ENCODE peak calls at places on chromosomes 1 and 21, in seven cellular contexts. X is stimulated activated CD4-positive, alpha-beta T cell treated with anti-CD3 and anti-CD28 coated beads, Interleukin-12 subunit alpha, Interleukin-12 subunit beta, amount 100 ng/mL, for 48 hours; E is psoas muscle; D is fibroblast of villous mesenchyme; B is endothelial cell of umbilical vein; R is ELR; U is LoVo. N is an unnamed sample.

GRCh38 chr1:94068096-94068830 is 52.7 kb downstream of the ABCA4 start:
- DNase-seq in D (peak; percentile 32), U (peak; percentile 85), B (peak; percentile 86), X (no peak), E (no peak), R (peak; percentile 82), N (peak; percentile 57)

GRCh38 chr1:204991342-204991844 is 51.6 kb upstream of the CNTN2 start:
- DNase-seq in E (no peak), B (no peak), X (no peak), R (no peak), U (no peak), D (no peak), N (no peak)

GRCh38 chr1:94384485-94385353 is 33.5 kb upstream of the ABCD3 start:
- DNase-seq in R (no peak), E (no peak), D (no peak), X (no peak), U (peak; percentile 44), B (peak; percentile 28), N (no peak)

GRCh38 chr1:209617755-209618154 is 34.2 kb downstream of the CAMK1G start:
- DNase-seq in D (no peak), R (no peak), B (no peak), X (no peak), U (no peak), E (no peak), N (peak; percentile 16)

GRCh38 chr21:26840206-26840605 is 5.0 kb downstream of the ADAMTS1 start:
- DNase-seq in U (no peak), E (no peak), B (no peak), R (no peak), D (no peak), X (no peak), N (no peak)

GRCh38 chr1:74465193-74465681 is 47.2 kb downstream of the LRRC53 start:
- DNase-seq in E (peak; percentile 41), U (no peak), D (no peak), X (no peak), B (no peak), R (no peak), N (no peak)

GRCh38 chr1:235883261-235883927 is 16.7 kb upstream of the LYST start:
- DNase-seq in U (peak; percentile 50), E (peak; percentile 90), B (peak; percentile 39), R (peak; percentile 89), D (peak; percentile 98), X (no peak), N (peak; percentile 86)

GRCh38 chr21:34274001-34274400 is 89.8 kb upstream of the KCNE2 start:
- DNase-seq in U (no peak), R (peak; percentile 19), D (peak; percentile 42), X (no peak), E (no peak), B (peak; percentile 78), N (no peak)

GRCh38 chr1:200877839-200878551 is 5.2 kb downstream of the GPR25 start:
- DNase-seq in X (peak; percentile 46), R (no peak), E (no peak), U (no peak), B (no peak), D (no peak), N (no peak)

GRCh38 chr1:235901461-235901860 is 34.8 kb upstream of the LYST start:
- DNase-seq in X (no peak), B (no peak), R (peak; percentile 75), E (no peak), D (peak; percentile 89), U (no peak), N (no peak)

GRCh38 chr1:155012760-155013602 is 10.4 kb downstream of the ZBTB7B start:
- DNase-seq in B (no peak), X (no peak), R (no peak), U (no peak), D (no peak), E (no peak), N (no peak)

GRCh38 chr1:21200767-21201166 is 24.1 kb upstream of the EIF4G3 start:
- DNase-seq in U (no peak), X (no peak), E (no peak), B (no peak), D (peak; percentile 59), R (peak; percentile 62), N (no peak)

GRCh38 chr21:42309753-42310213 is 5.4 kb downstream of the TFF3 start:
- DNase-seq in U (peak; percentile 39), R (peak; percentile 27), X (peak; percentile 64), B (peak; percentile 30), D (peak; percentile 8), E (peak; percentile 77), N (peak; percentile 85)

GRCh38 chr1:52296345-52296744 is 69.7 kb downstream of the CC2D1B start:
- DNase-seq in E (no peak), X (no peak), R (peak; percentile 76), B (peak; percentile 78), U (peak; percentile 51), D (peak; percentile 68), N (no peak)

GRCh38 chr1:17633654-17634053 is 94.2 kb downstream of the ARHGEF10L start:
- DNase-seq in E (peak; percentile 40), U (no peak), B (no peak), D (no peak), X (no peak), R (peak; percentile 82), N (no peak)

GRCh38 chr1:94012686-94013330 is 103.6 kb upstream of the GCLM start:
- DNase-seq in E (no peak), D (peak; percentile 27), U (no peak), R (no peak), B (no peak), X (no peak), N (no peak)

GRCh38 chr1:54002544-54003248 is 15.3 kb downstream of the LDLRAD1 start:
- DNase-seq in B (no peak), U (no peak), E (no peak), R (no peak), D (no peak), X (no peak), N (no peak)

GRCh38 chr1:150925080-150925479 is 1.1 kb upstream of the SETDB1 start:
- DNase-seq in U (no peak), E (no peak), R (no peak), X (no peak), B (peak; percentile 23), D (peak; percentile 29), N (no peak)

GRCh38 chr1:229380514-229381160 is 37.8 kb upstream of the CCSAP start:
- DNase-seq in D (no peak), U (no peak), R (no peak), E (no peak), X (no peak), B (no peak), N (peak; percentile 7)

GRCh38 chr1:17759114-17759513 is 4.0 kb downstream of the ACTL8 start:
- DNase-seq in R (peak; percentile 12), D (no peak), U (no peak), X (peak; percentile 4), E (no peak), B (no peak), N (no peak)

GRCh38 chr21:34510148-34511142 is 1.6 kb downstream of the KCNE1 start:
- DNase-seq in B (peak; percentile 78), D (peak; percentile 82), U (peak; percentile 43), X (peak; percentile 58), E (peak; percentile 83), R (peak; percentile 69), N (peak; percentile 71)

GRCh38 chr1:43441166-43441893 is 12.4 kb downstream of the HYI start:
- DNase-seq in E (no peak), X (no peak), R (no peak), B (no peak), D (no peak), U (no peak), N (no peak)

GRCh38 chr1:178653091-178653490 is 72.0 kb upstream of the RALGPS2 start:
- DNase-seq in E (no peak), U (peak; percentile 71), R (peak; percentile 84), B (no peak), X (no peak), D (no peak), N (no peak)

GRCh38 chr1:46819335-46819734 is 20.5 kb downstream of the CYP4B1 start:
- DNase-seq in E (no peak), X (no peak), U (no peak), R (no peak), B (no peak), D (no peak), N (no peak)

GRCh38 chr1:39695011-39695410 is 3.8 kb upstream of the HPCAL4 start:
- DNase-seq in D (no peak), E (no peak), B (no peak), U (no peak), X (no peak), R (no peak), N (no peak)

GRCh38 chr1:78911956-78912880 is 94.3 kb downstream of the ADGRL4 start:
- DNase-seq in X (no peak), U (no peak), D (no peak), E (no peak), R (no peak), B (no peak), N (no peak)

GRCh38 chr1:231272880-231273279 is 31.9 kb downstream of the GNPAT start:
- DNase-seq in D (peak; percentile 39), U (no peak), R (peak; percentile 17), B (peak; percentile 85), X (no peak), E (no peak), N (no peak)

GRCh38 chr1:183702087-183702812 is 49.1 kb upstream of the APOBEC4 start:
- DNase-seq in U (no peak), R (peak; percentile 77), X (no peak), D (peak; percentile 25), B (no peak), E (no peak), N (no peak)

GRCh38 chr1:29975036-29975694 is 738.8 kb downstream of the PTPRU start:
- DNase-seq in R (peak; percentile 41), X (no peak), E (no peak), D (peak; percentile 39), U (no peak), B (peak; percentile 4), N (no peak)

GRCh38 chr1:222521299-222522104 is 26.4 kb downstream of the HHIPL2 start:
- DNase-seq in R (peak; percentile 74), X (no peak), E (no peak), U (no peak), B (no peak), D (peak; percentile 74), N (no peak)

GRCh38 chr21:38958940-38959685 is 153.4 kb downstream of the ETS2 start:
- DNase-seq in E (no peak), X (no peak), B (no peak), U (no peak), R (peak; percentile 52), D (peak; percentile 99), N (no peak)

GRCh38 chr1:110824192-110824591 is 48.8 kb upstream of the CD53 start:
- DNase-seq in U (no peak), E (no peak), D (no peak), X (no peak), B (no peak), R (no peak), N (peak; percentile 28)

GRCh38 chr1:19752083-19752696 is 47.5 kb downstream of the TMCO4 start:
- DNase-seq in D (no peak), U (no peak), R (no peak), E (no peak), X (no peak), B (no peak), N (no peak)

GRCh38 chr1:183022202-183023145 is 746 bp upstream of the LAMC1 start:
- DNase-seq in B (peak; percentile 99), X (peak; percentile 32), U (peak; percentile 82), R (peak; percentile 98), E (peak; percentile 93), D (peak; percentile 98), N (peak; percentile 83)

GRCh38 chr1:27597511-27598216 is 6.3 kb downstream of the AHDC1 start:
- DNase-seq in R (no peak), D (no peak), X (no peak), B (no peak), E (no peak), U (no peak), N (no peak)